ENCODE peak calls at places on chromosomes 12 and 14, in seven cellular contexts. W is DND-41, V is K562, R is endothelial cell of umbilical vein, N is HepG2, Y is HCT116, S is neural progenitor cell. B is an unnamed sample. For H4K20me1, the result is how much of the 10 kb centered on the place peaks cover.

GRCh38 chr12:109428038-109428629 is 49.0 kb downstream of the KCTD10 start:
- DNase-seq in Y (peak), N (peak), R (peak), W (peak), S (peak), V (peak), B (peak)

GRCh38 chr12:752673-753400 is 458 bp downstream of the WNK1 start:
- DNase-seq in R (peak), S (peak), N (no peak), V (peak), Y (no peak), W (peak), B (no peak)

GRCh38 chr14:75295061-75295461 is 16.4 kb downstream of the FOS start:
- DNase-seq in W (no peak), N (no peak), S (peak), Y (no peak), V (peak), R (peak), B (no peak)

GRCh38 chr12:10395390-10395998 is 5.7 kb upstream of the KLRK1 start:
- DNase-seq in W (no peak), Y (no peak), R (no peak), N (peak), S (no peak), V (no peak), B (peak)

GRCh38 chr12:818733-819132 is 66.4 kb downstream of the WNK1 start:
- DNase-seq in N (no peak), W (no peak), Y (no peak), V (no peak), R (no peak), S (no peak), B (no peak)

GRCh38 chr14:93207468-93208308 is 632 bp downstream of the UBR7 start:
- DNase-seq in N (no peak), S (peak), W (peak), R (peak), V (no peak), Y (no peak), B (no peak)

GRCh38 chr12:76096079-76096651 is 11.7 kb upstream of the NAP1L1 start:
- DNase-seq in Y (no peak), R (no peak), W (no peak), N (no peak), S (no peak), V (no peak), B (no peak)

GRCh38 chr14:93084866-93085857 is 30.6 kb downstream of the ITPK1 start:
- DNase-seq in N (no peak), R (no peak), Y (no peak), V (no peak), S (no peak), W (no peak), B (no peak)

GRCh38 chr12:70839544-70839943 is 81.0 kb downstream of the PTPRR start:
- DNase-seq in N (no peak), W (no peak), R (no peak), S (no peak), Y (no peak), V (no peak), B (no peak)

DNA sequence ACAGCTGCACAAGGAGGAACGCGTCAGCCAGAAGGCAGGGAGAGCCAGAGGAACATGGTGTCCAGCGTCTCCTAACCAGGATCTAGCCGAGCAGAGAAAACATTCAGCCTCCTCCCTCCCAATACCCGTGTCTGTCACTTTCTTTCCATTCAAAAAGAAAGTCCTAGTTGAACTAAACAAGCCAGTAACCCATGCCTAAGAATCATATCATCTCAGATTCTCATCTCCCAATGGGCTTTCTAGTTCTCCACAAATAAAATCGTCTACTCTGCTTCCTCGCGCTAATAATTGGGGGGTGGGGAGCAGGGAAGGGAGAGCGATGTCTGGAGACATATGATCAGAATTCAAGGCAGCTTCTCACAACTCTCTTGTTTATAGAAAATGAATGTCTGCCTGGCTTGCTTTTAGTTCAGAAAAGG is 7.4 kb downstream of the NKX2-1 start:
- DNase-seq in W (no peak), V (no peak), Y (no peak), N (no peak), S (no peak), R (no peak), B (no peak)
- TF ChIP-seq EZH2 in W (no peak), V (no peak), Y (no peak), N (no peak), S (no peak), R (peak), B (peak)

GRCh38 chr12:53952335-53952694 is 2.4 kb upstream of the HOXC12 start:
- DNase-seq in S (peak), V (no peak), Y (no peak), R (no peak), N (no peak), W (no peak), B (no peak)
- H4K20me1 ChIP-seq in S (half or more), V (under half), Y (under half), R (under half), N (under half), W (under half), B (under half)

GRCh38 chr14:73937012-73937411 is 12.9 kb downstream of the FAM161B start:
- DNase-seq in N (no peak), W (no peak), S (no peak), Y (no peak), R (no peak), V (no peak), B (no peak)

DNA sequence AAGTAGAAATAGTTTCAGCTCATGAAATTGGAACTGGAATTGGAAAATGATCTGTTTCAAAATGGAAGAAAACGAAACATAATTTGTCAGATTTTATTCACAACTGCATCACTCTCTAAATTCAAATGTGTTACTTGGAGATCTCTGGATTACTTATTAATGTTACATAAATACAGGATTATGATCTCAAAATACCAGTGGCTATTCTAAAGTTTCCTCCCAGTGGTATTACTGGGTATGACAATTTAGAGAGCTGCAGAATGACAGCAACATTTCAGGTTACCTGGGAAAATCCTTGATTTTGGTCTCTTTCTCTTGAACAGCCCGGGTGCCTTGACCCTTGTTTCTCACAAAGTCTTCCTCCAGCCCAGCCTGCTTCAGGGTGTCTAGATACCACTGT is 14.2 kb downstream of the FAM161B start:
- DNase-seq in W (no peak), S (no peak), Y (no peak), V (peak), R (peak), N (no peak), B (no peak)
- TF ChIP-seq CTCF in W (peak), S (peak), Y (no peak), V (no peak), R (no peak), N (no peak), B (no peak)

GRCh38 chr12:57757771-57758170 is 2.9 kb downstream of the MARCHF9 start:
- DNase-seq in S (no peak), R (no peak), W (no peak), N (no peak), V (no peak), Y (no peak), B (no peak)

GRCh38 chr12:57755194-57755453 is 221 bp downstream of the MARCHF9 start:
- DNase-seq in Y (no peak), R (no peak), V (no peak), S (no peak), N (no peak), W (no peak), B (no peak)

GRCh38 chr12:57754411-57755193 is at the start of gene MARCHF9:
- DNase-seq in V (peak), W (peak), N (no peak), S (peak), Y (no peak), R (no peak), B (no peak)

GRCh38 chr12:57755454-57756372 is 810 bp downstream of the MARCHF9 start:
- DNase-seq in R (no peak), V (peak), W (peak), N (no peak), Y (no peak), S (peak), B (no peak)

DNA sequence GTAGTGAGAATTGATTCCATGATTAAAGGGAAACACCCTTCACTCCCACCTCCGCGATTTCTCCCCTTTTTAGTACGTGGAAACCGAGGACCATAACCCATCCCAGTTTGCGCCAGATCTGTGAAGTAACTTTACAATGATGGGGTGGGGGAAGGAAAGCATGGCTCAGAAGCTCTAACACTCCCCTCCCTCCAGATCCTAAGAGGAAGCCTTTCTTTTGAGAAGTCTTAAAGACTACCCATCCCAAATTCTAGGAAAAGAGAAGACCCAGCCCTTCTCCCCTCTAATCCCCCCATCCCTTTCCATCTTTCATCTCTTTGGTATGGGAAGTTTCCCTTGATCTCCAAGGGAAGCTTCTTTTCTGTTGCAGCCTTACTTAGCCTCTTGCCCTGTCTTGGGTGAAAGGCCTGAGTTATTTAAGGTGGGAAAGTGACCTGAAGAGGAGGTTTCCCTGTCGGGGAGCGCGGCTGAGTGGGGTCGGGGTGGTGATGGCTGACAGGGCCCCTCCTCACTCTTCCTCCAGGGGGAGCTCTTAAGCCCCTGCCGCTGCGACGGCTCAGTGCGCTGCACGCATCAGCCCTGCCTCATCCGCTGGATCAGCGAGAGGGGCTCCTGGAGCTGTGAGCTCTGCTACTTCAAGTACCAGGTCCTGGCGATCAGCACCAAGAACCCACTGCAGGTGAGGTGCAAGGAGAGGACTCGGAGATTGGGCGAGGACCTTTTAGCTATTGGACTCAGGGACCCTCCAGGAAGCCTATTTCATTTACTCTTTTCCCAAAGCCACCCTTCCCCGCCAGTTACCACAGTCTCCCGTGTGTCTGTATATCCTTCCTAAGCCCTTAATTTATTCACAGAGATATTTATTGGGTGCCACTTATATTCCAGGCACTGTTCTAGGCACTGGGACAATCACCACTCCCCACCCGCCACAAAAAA is 1.8 kb downstream of the MARCHF9 start:
- DNase-seq in V (peak), R (no peak), N (no peak), Y (no peak), W (peak), S (peak), B (no peak)
- TF ChIP-seq EZH2 in V (no peak), R (peak), N (no peak), Y (no peak), W (no peak), S (peak), B (no peak)

DNA sequence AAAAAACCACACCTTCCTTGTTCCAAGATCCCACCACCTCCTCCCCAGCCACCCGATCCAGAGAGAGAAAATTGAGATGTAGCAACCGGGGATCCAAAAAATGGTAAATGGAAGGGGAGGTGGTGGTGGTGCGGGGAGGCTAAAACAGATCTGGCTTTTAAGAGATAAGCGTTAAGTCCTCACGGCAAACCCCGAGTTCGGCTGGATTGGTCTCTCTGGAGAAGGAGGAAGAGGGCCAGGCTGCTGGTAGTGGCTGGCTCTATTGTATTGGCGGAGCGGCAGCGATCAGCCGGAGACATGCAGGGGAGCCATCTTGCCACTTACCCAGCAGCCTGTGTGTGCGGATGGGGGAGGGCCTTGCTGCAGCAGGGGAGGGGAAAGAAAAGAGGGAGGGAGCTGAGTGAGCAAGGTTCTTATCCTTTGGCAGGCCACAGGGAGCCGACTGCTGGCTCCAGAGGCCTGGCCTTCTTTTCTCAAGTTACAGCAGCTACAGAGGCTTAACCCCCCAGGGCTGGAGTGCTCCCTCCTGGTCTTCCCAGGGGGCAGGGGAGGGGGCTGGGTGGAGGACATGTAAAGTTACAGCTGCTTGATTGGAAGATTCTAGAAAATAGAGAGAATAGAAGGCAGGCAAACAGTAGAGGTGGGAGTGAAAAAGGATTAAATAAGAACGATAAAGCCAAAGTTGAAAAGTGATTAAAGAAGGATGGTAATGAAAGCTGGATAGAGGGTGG is 14.1 kb upstream of the CDH24 start:
- DNase-seq in R (peak), V (peak), S (peak), N (peak), Y (no peak), W (peak), B (no peak)
- H4K20me1 ChIP-seq in R (under half), V (under half), S (half or more), N (under half), Y (under half), W (under half), B (under half)

GRCh38 chr12:117165342-117165741 is 24.9 kb downstream of the FBXO21 start:
- DNase-seq in W (no peak), V (no peak), Y (no peak), S (no peak), R (no peak), N (no peak), B (no peak)

GRCh38 chr12:117161460-117162166 is 28.7 kb downstream of the FBXO21 start:
- DNase-seq in N (no peak), Y (no peak), S (no peak), V (no peak), R (no peak), W (no peak), B (no peak)

GRCh38 chr12:117162649-117163048 is 27.6 kb downstream of the FBXO21 start:
- DNase-seq in R (no peak), S (no peak), W (no peak), V (no peak), N (no peak), Y (no peak), B (no peak)

GRCh38 chr12:117159674-117160073 is 30.6 kb downstream of the FBXO21 start:
- DNase-seq in N (no peak), Y (no peak), V (no peak), S (no peak), R (no peak), W (no peak), B (no peak)

DNA sequence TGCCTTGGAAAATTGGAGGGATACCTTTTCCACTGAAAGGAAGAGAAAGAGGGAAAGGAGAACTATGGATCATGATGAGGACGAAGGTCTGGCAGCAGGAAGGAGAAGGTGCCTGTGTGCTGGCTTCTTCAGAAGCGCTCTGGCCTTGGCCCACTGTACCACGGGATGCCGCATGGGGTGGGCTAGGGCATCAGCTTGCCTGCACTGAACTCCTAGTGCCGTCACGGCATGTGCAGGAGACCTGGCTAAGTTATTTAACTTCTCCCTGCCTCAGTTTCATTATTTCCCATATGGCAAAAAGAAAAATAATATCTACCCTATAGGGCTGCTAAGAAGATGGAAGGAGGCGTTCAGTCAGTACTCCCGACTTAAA is 28.1 kb downstream of the FBXO21 start:
- DNase-seq in N (no peak), S (no peak), W (no peak), V (no peak), Y (no peak), R (no peak), B (no peak)
- TF ChIP-seq CTCF in N (no peak), S (no peak), W (no peak), V (no peak), Y (no peak), R (no peak), B (no peak)

DNA sequence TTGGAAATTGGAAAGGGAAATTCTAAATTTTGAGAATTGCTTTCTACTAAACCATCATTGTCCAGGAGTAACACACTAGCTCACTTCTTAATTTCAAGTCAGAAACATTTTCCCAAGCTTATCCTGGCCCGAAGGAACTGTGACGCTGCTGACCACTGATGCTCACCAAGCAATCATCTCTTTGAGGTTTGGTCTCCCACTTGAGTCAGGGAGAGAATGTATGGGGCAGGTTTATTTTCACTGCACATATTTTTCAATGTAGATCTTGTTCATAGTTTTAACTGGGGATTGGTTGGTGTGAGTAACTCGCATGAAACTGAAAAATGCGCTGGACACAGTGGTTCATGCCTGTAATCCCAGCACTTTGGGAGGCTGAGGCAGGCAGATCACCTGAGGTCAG is 12.9 kb upstream of the RNASE10 start:
- DNase-seq in R (no peak), Y (no peak), N (no peak), W (no peak), S (no peak), V (no peak), B (no peak)
- TF ChIP-seq EZH2 in R (no peak), Y (no peak), N (no peak), W (no peak), S (no peak), V (no peak), B (no peak)

DNA sequence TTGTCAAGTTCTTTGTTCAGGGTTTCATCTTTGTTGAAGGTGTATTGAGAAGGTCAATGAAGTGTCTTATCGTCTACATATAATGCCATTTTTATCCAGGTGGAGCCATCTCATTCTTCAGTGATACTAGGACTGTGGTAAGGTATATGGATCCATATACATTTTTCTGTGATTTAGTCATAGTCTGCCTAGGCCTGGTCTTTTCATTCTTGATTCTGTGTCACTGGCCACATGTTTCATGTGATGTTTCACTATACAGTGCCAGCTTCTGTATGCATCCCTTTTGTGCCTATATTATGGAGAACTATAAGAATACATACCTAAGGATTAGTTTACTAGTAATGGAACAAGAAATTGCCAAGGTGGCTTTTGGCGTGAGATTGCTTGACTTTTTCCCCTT is 40.5 kb downstream of the VEZT start:
- DNase-seq in N (no peak), Y (no peak), R (no peak), V (no peak), S (no peak), W (no peak), B (no peak)
- H4K20me1 ChIP-seq in N (under half), Y (under half), R (under half), V (under half), S (under half), W (under half), B (under half)

GRCh38 chr12:52582971-52583456 is 9.4 kb upstream of the KRT74 start:
- DNase-seq in Y (peak), V (peak), N (peak), W (peak), S (peak), R (peak), B (peak)
- TF ChIP-seq CTCF in Y (peak), V (peak), N (peak), W (peak), S (peak), R (peak), B (peak)

B was measured in keratinocyte.